ENCODE peak calls at places on chromosomes 1 and 21, in ten cellular contexts. C is dorsolateral prefrontal cortex, K is brain microvascular endothelial cell, P is GM12878, A is IMR-90, U is uterus, I is colonic mucosa, B is upper lobe of right lung, Z is thoracic aorta, F is transverse colon. X is an unnamed sample.
A peak's percentile ranks its signal among the peaks of the same experiment; 100 is the strongest.

GRCh38 chr1:230400007-230400344 is 26.2 kb downstream of the PGBD5 start:
- DNase-seq in C (no peak), K (no peak), P (no peak), A (no peak), U (no peak), I (no peak), B (no peak), Z (no peak), F (no peak), X (no peak)

GRCh38 chr1:209813902-209814301 is 8.0 kb upstream of the IRF6 start:
- DNase-seq in C (no peak), K (no peak), P (no peak), A (no peak), U (no peak), I (no peak), B (no peak), Z (no peak), F (no peak), X (no peak)

GRCh38 chr1:93979040-93979717 is 69.9 kb upstream of the GCLM start:
- DNase-seq in C (no peak), K (no peak), P (no peak), A (no peak), U (no peak), I (no peak), B (no peak), Z (no peak), F (no peak), X (no peak)

GRCh38 chr1:39409055-39409816 is 82.2 kb upstream of the BMP8A start:
- DNase-seq in C (peak; percentile 48), K (peak; percentile 50), P (no peak), A (peak; percentile 75), U (peak; percentile 51), I (peak; percentile 57), B (peak; percentile 66), Z (no peak), F (peak; percentile 34), X (peak; percentile 46)

GRCh38 chr1:77511440-77511840 is 171.0 kb downstream of the ZZZ3 start:
- DNase-seq in C (no peak), K (peak; percentile 69), P (no peak), A (peak; percentile 94), U (no peak), I (no peak), B (no peak), Z (no peak), F (no peak), X (peak; percentile 82)

GRCh38 chr1:30041741-30042437 is 681.5 kb downstream of the MATN1 start:
- DNase-seq in C (no peak), K (no peak), P (no peak), A (no peak), U (no peak), I (peak; percentile 10), B (peak; percentile 48), Z (no peak), F (no peak), X (no peak)

GRCh38 chr1:192747942-192748341 is 60.9 kb upstream of the RGS2 start:
- DNase-seq in C (no peak), K (no peak), P (no peak), A (peak; percentile 8), U (no peak), I (no peak), B (no peak), Z (no peak), F (no peak), X (peak; percentile 78)

GRCh38 chr1:25246600-25247023 is 642 bp downstream of the RSRP1 start:
- DNase-seq in C (no peak), K (no peak), P (no peak), A (no peak), U (peak; percentile 34), I (no peak), B (peak; percentile 73), Z (no peak), F (peak; percentile 37), X (peak; percentile 34)

GRCh38 chr1:16981269-16981849 is 939 bp upstream of the MFAP2 start:
- DNase-seq in C (no peak), K (peak; percentile 91), P (no peak), A (peak; percentile 92), U (no peak), I (no peak), B (no peak), Z (no peak), F (no peak), X (peak; percentile 79)

GRCh38 chr1:173042806-173043205 is 7.9 kb downstream of the TNFSF18 start:
- DNase-seq in C (no peak), K (no peak), P (no peak), A (no peak), U (no peak), I (no peak), B (no peak), Z (no peak), F (no peak), X (no peak)

GRCh38 chr1:237042892-237043576 is 1.1 kb downstream of the RYR2 start:
- DNase-seq in C (no peak), K (no peak), P (no peak), A (no peak), U (no peak), I (no peak), B (peak; percentile 63), Z (no peak), F (no peak), X (peak; percentile 7)

GRCh38 chr1:166975361-166976129 is at the start of gene ILDR2:
- DNase-seq in C (peak; percentile 65), K (peak; percentile 21), P (no peak), A (peak; percentile 5), U (peak; percentile 29), I (peak; percentile 54), B (peak; percentile 82), Z (no peak), F (peak; percentile 50), X (peak; percentile 73)

GRCh38 chr1:166974647-166975345 is 544 bp downstream of the ILDR2 start:
- DNase-seq in C (peak; percentile 40), K (no peak), P (no peak), A (no peak), U (no peak), I (no peak), B (no peak), Z (no peak), F (no peak), X (no peak)

GRCh38 chr1:166972193-166972592 is 3.1 kb downstream of the ILDR2 start:
- DNase-seq in C (no peak), K (no peak), P (no peak), A (no peak), U (no peak), I (no peak), B (no peak), Z (no peak), F (no peak), X (no peak)

GRCh38 chr1:166971252-166971651 is 4.1 kb downstream of the ILDR2 start:
- DNase-seq in C (no peak), K (no peak), P (no peak), A (no peak), U (no peak), I (no peak), B (no peak), Z (no peak), F (no peak), X (no peak)

GRCh38 chr1:166972827-166973226 is 2.5 kb downstream of the ILDR2 start:
- DNase-seq in C (no peak), K (no peak), P (no peak), A (no peak), U (no peak), I (no peak), B (no peak), Z (no peak), F (no peak), X (peak; percentile 18)
- H3K27ac ChIP-seq in C (peak overlapping the region; percentile 43), K (no peak overlapping the region), P (no peak overlapping the region), A (no peak overlapping the region), U (no peak overlapping the region), I (no peak overlapping the region), B (no peak overlapping the region), Z (no peak overlapping the region), F (no peak overlapping the region), X (no peak overlapping the region)

DNA sequence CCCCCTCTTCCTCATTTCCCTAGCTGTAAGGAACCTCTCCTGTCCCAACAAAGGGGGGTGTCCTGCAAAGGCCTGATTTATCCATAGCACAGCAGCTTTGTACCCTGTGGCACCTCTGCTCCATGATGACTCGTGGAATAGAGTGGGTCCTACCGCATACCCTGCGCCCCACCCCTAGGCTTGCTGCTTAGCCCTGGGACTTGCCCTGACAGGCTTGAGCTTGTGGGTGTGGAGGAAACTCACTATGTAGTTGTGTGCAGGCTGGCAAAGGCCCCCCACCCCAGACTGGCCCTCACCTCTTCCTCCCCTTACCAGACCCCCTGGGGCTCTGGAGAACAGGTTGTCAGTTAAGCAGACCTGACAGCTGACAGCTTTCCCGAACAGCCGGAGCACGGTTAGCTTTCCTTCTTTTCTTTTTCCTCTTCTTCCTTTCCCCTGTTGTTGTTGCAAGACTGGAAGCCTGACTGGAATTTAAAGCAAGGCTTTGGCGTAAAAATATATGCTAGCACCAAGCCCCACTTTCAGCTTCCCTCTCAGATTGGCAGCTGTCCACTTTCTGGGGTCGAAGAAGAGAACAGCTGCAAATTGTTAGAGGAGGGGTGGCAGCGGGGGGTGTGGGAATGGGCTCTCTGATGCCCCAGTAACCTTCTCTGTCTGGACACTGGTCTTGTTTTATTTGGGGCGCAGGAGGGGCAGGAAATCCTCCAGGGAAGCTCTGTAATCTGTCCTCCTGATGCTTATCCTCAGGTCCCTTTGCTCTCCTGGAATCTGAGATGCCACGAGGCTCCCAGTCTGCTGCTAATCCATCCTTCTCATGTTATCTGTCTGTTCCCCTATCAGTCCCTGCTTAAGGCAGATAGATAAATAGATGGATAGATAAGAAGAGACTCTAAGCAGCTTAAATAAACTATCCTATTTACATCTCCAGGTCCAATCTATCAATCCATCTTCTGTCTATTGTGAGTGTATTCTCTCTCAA is 134.6 kb downstream of the BRINP2 start:
- DNase-seq in C (no peak), K (no peak), P (no peak), A (no peak), U (no peak), I (no peak), B (no peak), Z (no peak), F (no peak), X (no peak)
- TF ChIP-seq CTCF in C (no peak), K (no peak), P (no peak), A (no peak), U (no peak), I (no peak), B (no peak), Z (no peak), F (no peak), X (no peak)

GRCh38 chr1:152442765-152443164 is 28.7 kb upstream of the CRNN start:
- DNase-seq in C (no peak), K (no peak), P (no peak), A (no peak), U (no peak), I (no peak), B (no peak), Z (no peak), F (peak; percentile 25), X (no peak)
- H3K27ac ChIP-seq in C (no peak overlapping the region), K (no peak overlapping the region), P (no peak overlapping the region), A (no peak overlapping the region), U (no peak overlapping the region), I (no peak overlapping the region), B (no peak overlapping the region), Z (no peak overlapping the region), F (no peak overlapping the region), X (no peak overlapping the region)

GRCh38 chr21:24011087-24011486 is 1596.2 kb downstream of the MRPL39 start:
- DNase-seq in C (no peak), K (no peak), P (no peak), A (no peak), U (no peak), I (no peak), B (no peak), Z (no peak), F (no peak), X (no peak)

DNA sequence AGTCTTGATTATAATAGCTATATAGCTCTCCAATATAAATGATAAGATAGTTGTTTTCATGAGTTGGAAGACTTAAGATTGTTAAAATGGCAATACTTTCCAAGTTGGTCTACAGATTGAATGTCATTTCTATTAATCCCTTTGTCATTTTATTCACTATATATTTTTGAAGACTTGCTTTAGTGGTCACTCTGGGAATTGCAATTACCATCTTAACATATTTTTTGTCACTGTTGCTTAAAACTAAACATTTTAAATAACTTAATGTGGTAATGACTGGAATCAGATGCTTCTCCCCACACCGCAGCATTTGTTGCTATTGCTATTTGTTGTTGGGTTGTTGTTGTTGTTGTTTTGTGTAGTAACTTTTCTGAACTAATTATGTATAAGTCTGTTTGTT is 1592.9 kb downstream of the MRPL39 start:
- DNase-seq in C (no peak), K (no peak), P (no peak), A (no peak), U (no peak), I (no peak), B (no peak), Z (no peak), F (no peak), X (no peak)
- TF ChIP-seq CTCF in C (no peak), K (peak; percentile 5), P (no peak), A (peak; percentile 7), U (no peak), I (no peak), B (peak; percentile 20), Z (peak; percentile 15), F (no peak), X (peak; percentile 3)

X was measured in cardiac muscle cell.